ENCODE peak calls at places on chromosomes 7 and 10, in ten cellular contexts. One of them, this sample, is unnamed.

GRCh38 chr7:130009848-130010688 is 41.1 kb downstream of the ZC3HC1 start:
- DNase-seq in GM20000: peak
- DNase-seq in BE2C: peak
- DNase-seq in activated CD8-positive, alpha-beta T cell treated with anti-CD3 and anti-CD28 coated beads for 36 hours: peak
- DNase-seq in mesothelial cell of epicardium: no peak
- DNase-seq in AG10803: peak
- DNase-seq in fibroblast of lung: peak
- DNase-seq in A549: peak
- DNase-seq in tibial artery: no peak
- DNase-seq in B cell: no peak
- DNase-seq in this sample: peak

GRCh38 chr7:81447351-81447952 is 322.4 kb downstream of the HGF start:
- DNase-seq in GM20000: no peak
- DNase-seq in BE2C: peak
- DNase-seq in activated CD8-positive, alpha-beta T cell treated with anti-CD3 and anti-CD28 coated beads for 36 hours: no peak
- DNase-seq in mesothelial cell of epicardium: no peak
- DNase-seq in AG10803: peak
- DNase-seq in fibroblast of lung: peak
- DNase-seq in A549: peak
- DNase-seq in tibial artery: no peak
- DNase-seq in B cell: no peak
- DNase-seq in this sample: no peak

GRCh38 chr10:24957624-24958435 is 5.4 kb upstream of the PRTFDC1 start:
- DNase-seq in GM20000: no peak
- DNase-seq in BE2C: no peak
- DNase-seq in activated CD8-positive, alpha-beta T cell treated with anti-CD3 and anti-CD28 coated beads for 36 hours: no peak
- DNase-seq in mesothelial cell of epicardium: no peak
- DNase-seq in AG10803: peak
- DNase-seq in fibroblast of lung: peak
- DNase-seq in A549: peak
- DNase-seq in tibial artery: no peak
- DNase-seq in B cell: no peak
- DNase-seq in this sample: no peak

GRCh38 chr10:130453721-130454542 is 317.7 kb downstream of the GLRX3 start:
- DNase-seq in GM20000: no peak
- DNase-seq in BE2C: no peak
- DNase-seq in activated CD8-positive, alpha-beta T cell treated with anti-CD3 and anti-CD28 coated beads for 36 hours: no peak
- DNase-seq in mesothelial cell of epicardium: no peak
- DNase-seq in AG10803: no peak
- DNase-seq in fibroblast of lung: no peak
- DNase-seq in A549: no peak
- DNase-seq in tibial artery: no peak
- DNase-seq in B cell: no peak
- DNase-seq in this sample: no peak

GRCh38 chr7:115747174-115747573 is 283.4 kb downstream of the TFEC start:
- DNase-seq in GM20000: no peak
- DNase-seq in BE2C: no peak
- DNase-seq in activated CD8-positive, alpha-beta T cell treated with anti-CD3 and anti-CD28 coated beads for 36 hours: no peak
- DNase-seq in mesothelial cell of epicardium: no peak
- DNase-seq in AG10803: no peak
- DNase-seq in fibroblast of lung: no peak
- DNase-seq in A549: no peak
- DNase-seq in tibial artery: no peak
- DNase-seq in B cell: no peak
- DNase-seq in this sample: no peak

GRCh38 chr7:28686418-28686800 is 271.7 kb downstream of the TRIL start:
- DNase-seq in GM20000: no peak
- DNase-seq in BE2C: peak
- DNase-seq in activated CD8-positive, alpha-beta T cell treated with anti-CD3 and anti-CD28 coated beads for 36 hours: no peak
- DNase-seq in mesothelial cell of epicardium: no peak
- DNase-seq in AG10803: peak
- DNase-seq in fibroblast of lung: peak
- DNase-seq in A549: peak
- DNase-seq in tibial artery: no peak
- DNase-seq in B cell: no peak
- DNase-seq in this sample: no peak

GRCh38 chr7:134209322-134210015 is 82.3 kb downstream of the LRGUK start:
- DNase-seq in GM20000: no peak
- DNase-seq in BE2C: no peak
- DNase-seq in activated CD8-positive, alpha-beta T cell treated with anti-CD3 and anti-CD28 coated beads for 36 hours: no peak
- DNase-seq in mesothelial cell of epicardium: no peak
- DNase-seq in AG10803: no peak
- DNase-seq in fibroblast of lung: no peak
- DNase-seq in A549: no peak
- DNase-seq in tibial artery: no peak
- DNase-seq in B cell: no peak
- DNase-seq in this sample: no peak

GRCh38 chr7:35805876-35806275 is 5.0 kb downstream of the SEPTIN7 start:
- DNase-seq in GM20000: no peak
- DNase-seq in BE2C: no peak
- DNase-seq in activated CD8-positive, alpha-beta T cell treated with anti-CD3 and anti-CD28 coated beads for 36 hours: peak
- DNase-seq in mesothelial cell of epicardium: no peak
- DNase-seq in AG10803: peak
- DNase-seq in fibroblast of lung: no peak
- DNase-seq in A549: no peak
- DNase-seq in tibial artery: no peak
- DNase-seq in B cell: no peak
- DNase-seq in this sample: no peak

GRCh38 chr7:88927-89921 is 103.1 kb upstream of the FAM20C start:
- DNase-seq in GM20000: no peak
- DNase-seq in BE2C: no peak
- DNase-seq in activated CD8-positive, alpha-beta T cell treated with anti-CD3 and anti-CD28 coated beads for 36 hours: peak
- DNase-seq in mesothelial cell of epicardium: no peak
- DNase-seq in AG10803: peak
- DNase-seq in fibroblast of lung: peak
- DNase-seq in A549: no peak
- DNase-seq in tibial artery: peak
- DNase-seq in B cell: no peak
- DNase-seq in this sample: peak

GRCh38 chr10:62075912-62076311 is 174.4 kb downstream of the ARID5B start:
- DNase-seq in GM20000: no peak
- DNase-seq in BE2C: no peak
- DNase-seq in activated CD8-positive, alpha-beta T cell treated with anti-CD3 and anti-CD28 coated beads for 36 hours: no peak
- DNase-seq in mesothelial cell of epicardium: no peak
- DNase-seq in AG10803: no peak
- DNase-seq in fibroblast of lung: peak
- DNase-seq in A549: no peak
- DNase-seq in tibial artery: no peak
- DNase-seq in B cell: no peak
- DNase-seq in this sample: no peak

GRCh38 chr10:50326757-50327701 is 75.7 kb upstream of the ASAH2 start:
- DNase-seq in GM20000: no peak
- DNase-seq in BE2C: no peak
- DNase-seq in activated CD8-positive, alpha-beta T cell treated with anti-CD3 and anti-CD28 coated beads for 36 hours: no peak
- DNase-seq in mesothelial cell of epicardium: no peak
- DNase-seq in AG10803: peak
- DNase-seq in fibroblast of lung: peak
- DNase-seq in A549: peak
- DNase-seq in tibial artery: no peak
- DNase-seq in B cell: no peak
- DNase-seq in this sample: no peak

DNA sequence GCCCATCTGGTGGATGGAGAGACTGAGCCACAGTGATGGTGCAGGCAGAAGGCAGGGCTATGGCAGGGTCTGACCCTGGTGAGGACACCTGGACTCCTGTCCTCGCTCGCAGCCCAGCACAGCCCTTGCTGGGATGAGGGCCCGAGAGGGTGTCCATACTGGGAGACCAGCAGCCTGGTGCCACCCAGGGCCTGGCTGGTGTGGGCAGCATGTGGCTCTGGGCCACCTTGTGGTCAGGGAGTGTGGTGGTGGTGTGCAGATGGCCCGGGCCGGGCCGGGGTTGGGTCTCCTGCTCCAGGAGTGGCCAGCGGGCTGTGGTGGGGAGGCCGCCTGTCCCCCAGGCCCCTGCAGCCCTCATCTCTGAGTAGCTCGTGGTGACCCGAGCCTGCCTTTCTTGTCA is 14.9 kb downstream of the ADCY1 start:
- DNase-seq in GM20000: no peak
- DNase-seq in BE2C: no peak
- DNase-seq in activated CD8-positive, alpha-beta T cell treated with anti-CD3 and anti-CD28 coated beads for 36 hours: no peak
- DNase-seq in mesothelial cell of epicardium: no peak
- DNase-seq in AG10803: no peak
- DNase-seq in fibroblast of lung: no peak
- DNase-seq in A549: no peak
- DNase-seq in tibial artery: peak
- DNase-seq in B cell: no peak
- DNase-seq in this sample: no peak
- TF ChIP-seq CTCF in GM20000: no peak
- TF ChIP-seq CTCF in BE2C: no peak
- TF ChIP-seq CTCF in activated CD8-positive, alpha-beta T cell treated with anti-CD3 and anti-CD28 coated beads for 36 hours: no peak
- TF ChIP-seq CTCF in mesothelial cell of epicardium: no peak
- TF ChIP-seq CTCF in AG10803: no peak
- TF ChIP-seq CTCF in fibroblast of lung: no peak
- TF ChIP-seq CTCF in A549: no peak
- TF ChIP-seq CTCF in tibial artery: no peak
- TF ChIP-seq CTCF in B cell: no peak
- TF ChIP-seq CTCF in this sample: no peak

GRCh38 chr10:113524539-113525490 is 28.0 kb upstream of the HABP2 start:
- DNase-seq in GM20000: no peak
- DNase-seq in BE2C: no peak
- DNase-seq in activated CD8-positive, alpha-beta T cell treated with anti-CD3 and anti-CD28 coated beads for 36 hours: no peak
- DNase-seq in mesothelial cell of epicardium: no peak
- DNase-seq in AG10803: peak
- DNase-seq in fibroblast of lung: peak
- DNase-seq in A549: no peak
- DNase-seq in tibial artery: peak
- DNase-seq in B cell: no peak
- DNase-seq in this sample: no peak

GRCh38 chr10:113523071-113523470 is 29.8 kb upstream of the HABP2 start:
- DNase-seq in GM20000: no peak
- DNase-seq in BE2C: no peak
- DNase-seq in activated CD8-positive, alpha-beta T cell treated with anti-CD3 and anti-CD28 coated beads for 36 hours: no peak
- DNase-seq in mesothelial cell of epicardium: no peak
- DNase-seq in AG10803: peak
- DNase-seq in fibroblast of lung: no peak
- DNase-seq in A549: no peak
- DNase-seq in tibial artery: no peak
- DNase-seq in B cell: no peak
- DNase-seq in this sample: no peak

GRCh38 chr10:113525713-113526112 is 27.1 kb upstream of the HABP2 start:
- DNase-seq in GM20000: no peak
- DNase-seq in BE2C: no peak
- DNase-seq in activated CD8-positive, alpha-beta T cell treated with anti-CD3 and anti-CD28 coated beads for 36 hours: no peak
- DNase-seq in mesothelial cell of epicardium: no peak
- DNase-seq in AG10803: no peak
- DNase-seq in fibroblast of lung: no peak
- DNase-seq in A549: no peak
- DNase-seq in tibial artery: no peak
- DNase-seq in B cell: no peak
- DNase-seq in this sample: no peak

GRCh38 chr10:113523628-113524027 is 29.2 kb upstream of the HABP2 start:
- DNase-seq in GM20000: no peak
- DNase-seq in BE2C: no peak
- DNase-seq in activated CD8-positive, alpha-beta T cell treated with anti-CD3 and anti-CD28 coated beads for 36 hours: no peak
- DNase-seq in mesothelial cell of epicardium: no peak
- DNase-seq in AG10803: no peak
- DNase-seq in fibroblast of lung: no peak
- DNase-seq in A549: no peak
- DNase-seq in tibial artery: no peak
- DNase-seq in B cell: no peak
- DNase-seq in this sample: no peak

DNA sequence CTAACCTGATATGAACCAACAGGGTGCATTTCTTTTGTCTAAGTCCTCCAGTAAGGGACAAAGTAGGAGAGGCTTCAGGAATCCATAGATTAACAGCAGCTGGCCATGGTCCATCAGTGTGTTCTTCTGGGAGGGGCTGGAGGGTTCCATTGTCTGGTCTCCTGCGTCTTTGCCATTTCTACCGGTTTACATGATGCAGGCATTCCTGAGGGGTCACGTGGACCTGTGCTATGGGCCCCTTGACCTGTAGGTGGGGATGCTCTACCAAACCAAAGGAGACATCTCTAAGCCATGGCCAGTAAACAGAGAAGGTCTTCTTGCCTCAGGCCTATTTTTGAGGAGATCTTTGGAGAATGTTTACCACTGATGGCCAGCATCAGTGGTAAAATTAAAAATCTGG is 28.7 kb upstream of the HABP2 start:
- DNase-seq in GM20000: no peak
- DNase-seq in BE2C: no peak
- DNase-seq in activated CD8-positive, alpha-beta T cell treated with anti-CD3 and anti-CD28 coated beads for 36 hours: no peak
- DNase-seq in mesothelial cell of epicardium: no peak
- DNase-seq in AG10803: no peak
- DNase-seq in fibroblast of lung: no peak
- DNase-seq in A549: peak
- DNase-seq in tibial artery: peak
- DNase-seq in B cell: no peak
- DNase-seq in this sample: no peak
- TF ChIP-seq CTCF in GM20000: no peak
- TF ChIP-seq CTCF in BE2C: peak
- TF ChIP-seq CTCF in activated CD8-positive, alpha-beta T cell treated with anti-CD3 and anti-CD28 coated beads for 36 hours: no peak
- TF ChIP-seq CTCF in mesothelial cell of epicardium: no peak
- TF ChIP-seq CTCF in AG10803: no peak
- TF ChIP-seq CTCF in fibroblast of lung: no peak
- TF ChIP-seq CTCF in A549: no peak
- TF ChIP-seq CTCF in tibial artery: no peak
- TF ChIP-seq CTCF in B cell: no peak
- TF ChIP-seq CTCF in this sample: no peak

GRCh38 chr7:151506901-151507382 is 12.8 kb downstream of the RHEB start:
- DNase-seq in GM20000: no peak
- DNase-seq in BE2C: no peak
- DNase-seq in activated CD8-positive, alpha-beta T cell treated with anti-CD3 and anti-CD28 coated beads for 36 hours: no peak
- DNase-seq in mesothelial cell of epicardium: no peak
- DNase-seq in AG10803: peak
- DNase-seq in fibroblast of lung: no peak
- DNase-seq in A549: peak
- DNase-seq in tibial artery: no peak
- DNase-seq in B cell: no peak
- DNase-seq in this sample: no peak
- TF ChIP-seq CTCF in GM20000: no peak
- TF ChIP-seq CTCF in BE2C: peak
- TF ChIP-seq CTCF in activated CD8-positive, alpha-beta T cell treated with anti-CD3 and anti-CD28 coated beads for 36 hours: no peak
- TF ChIP-seq CTCF in mesothelial cell of epicardium: no peak
- TF ChIP-seq CTCF in AG10803: no peak
- TF ChIP-seq CTCF in fibroblast of lung: peak
- TF ChIP-seq CTCF in A549: no peak
- TF ChIP-seq CTCF in tibial artery: no peak
- TF ChIP-seq CTCF in B cell: no peak
- TF ChIP-seq CTCF in this sample: no peak

DNA sequence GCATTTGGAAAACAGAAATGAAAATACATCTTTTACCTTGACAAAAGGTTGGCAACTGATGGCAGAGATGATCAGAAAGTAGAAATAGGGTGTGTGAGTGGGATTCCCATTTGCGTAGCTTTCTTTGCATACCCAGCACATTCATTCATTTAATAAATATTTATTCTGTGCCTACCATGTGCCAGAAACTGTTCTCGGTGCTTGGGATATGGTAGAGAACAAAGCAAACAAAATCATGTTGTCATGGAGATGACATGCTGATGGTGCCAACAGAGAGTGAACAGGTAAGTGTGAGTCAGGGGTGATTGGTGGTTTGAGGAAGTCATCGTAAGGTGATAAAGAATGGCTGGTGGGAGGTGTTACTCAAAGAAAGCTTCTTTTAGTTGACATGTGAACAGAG is 45.4 kb downstream of the CACNB2 start:
- DNase-seq in GM20000: no peak
- DNase-seq in BE2C: no peak
- DNase-seq in activated CD8-positive, alpha-beta T cell treated with anti-CD3 and anti-CD28 coated beads for 36 hours: no peak
- DNase-seq in mesothelial cell of epicardium: no peak
- DNase-seq in AG10803: no peak
- DNase-seq in fibroblast of lung: no peak
- DNase-seq in A549: no peak
- DNase-seq in tibial artery: no peak
- DNase-seq in B cell: no peak
- DNase-seq in this sample: no peak
- TF ChIP-seq CTCF in GM20000: no peak
- TF ChIP-seq CTCF in BE2C: no peak
- TF ChIP-seq CTCF in activated CD8-positive, alpha-beta T cell treated with anti-CD3 and anti-CD28 coated beads for 36 hours: no peak
- TF ChIP-seq CTCF in mesothelial cell of epicardium: no peak
- TF ChIP-seq CTCF in AG10803: no peak
- TF ChIP-seq CTCF in fibroblast of lung: no peak
- TF ChIP-seq CTCF in A549: no peak
- TF ChIP-seq CTCF in tibial artery: no peak
- TF ChIP-seq CTCF in B cell: no peak
- TF ChIP-seq CTCF in this sample: no peak

This sample was measured in omental fat pad.